ENCODE peak calls at places on chromosomes 12 and 14, in ten cellular contexts. F, U, H, V, Q, D, W, X, J and O are unnamed samples.

GRCh38 chr12:122921917-122922316 is 26.0 kb upstream of the VPS37B start:
- DNase-seq in F (no peak), U (no peak), H (no peak), V (no peak), Q (no peak), D (no peak), W (no peak), X (no peak), J (no peak), O (no peak)

GRCh38 chr12:68899251-68899771 is 33.7 kb downstream of the CPM start:
- DNase-seq in F (no peak), U (no peak), H (no peak), V (no peak), Q (peak), D (no peak), W (no peak), X (no peak), J (peak), O (no peak)

GRCh38 chr12:109305547-109305946 is 3.5 kb downstream of the FOXN4 start:
- DNase-seq in F (no peak), U (no peak), H (no peak), V (no peak), Q (no peak), D (no peak), W (no peak), X (no peak), J (no peak), O (no peak)

GRCh38 chr12:45124485-45125155 is 73.7 kb upstream of the DBX2 start:
- DNase-seq in F (no peak), U (no peak), H (no peak), V (no peak), Q (no peak), D (no peak), W (no peak), X (no peak), J (no peak), O (no peak)

GRCh38 chr14:97408937-97409860 is 612.0 kb downstream of the VRK1 start:
- DNase-seq in F (no peak), U (peak), H (no peak), V (no peak), Q (no peak), D (no peak), W (peak), X (no peak), J (no peak), O (no peak)

GRCh38 chr14:55136868-55137785 is 8.1 kb downstream of the LGALS3 start:
- DNase-seq in F (no peak), U (no peak), H (no peak), V (no peak), Q (peak), D (no peak), W (no peak), X (no peak), J (peak), O (no peak)

GRCh38 chr12:105409881-105410471 is 79.5 kb downstream of the C12orf75 start:
- DNase-seq in F (no peak), U (peak), H (peak), V (no peak), Q (peak), D (peak), W (no peak), X (no peak), J (peak), O (no peak)

GRCh38 chr12:65004270-65004669 is 116.8 kb downstream of the WIF1 start:
- DNase-seq in F (no peak), U (no peak), H (no peak), V (no peak), Q (no peak), D (no peak), W (no peak), X (no peak), J (no peak), O (no peak)

GRCh38 chr12:15356831-15357456 is 34.6 kb downstream of the PTPRO start:
- DNase-seq in F (no peak), U (no peak), H (peak), V (no peak), Q (no peak), D (no peak), W (no peak), X (no peak), J (no peak), O (no peak)

GRCh38 chr14:100434911-100435455 is 111.8 kb downstream of the SLC25A47 start:
- DNase-seq in F (no peak), U (no peak), H (no peak), V (no peak), Q (no peak), D (no peak), W (no peak), X (no peak), J (no peak), O (no peak)

GRCh38 chr12:56979628-56980027 is 22.2 kb upstream of the RDH16 start:
- DNase-seq in F (peak), U (no peak), H (no peak), V (no peak), Q (no peak), D (no peak), W (no peak), X (no peak), J (no peak), O (no peak)

GRCh38 chr14:19878029-19878642 is 3.2 kb downstream of the OR4K2 start:
- DNase-seq in F (peak), U (no peak), H (no peak), V (no peak), Q (no peak), D (no peak), W (no peak), X (no peak), J (peak), O (no peak)

GRCh38 chr12:15118946-15119345 is 102.3 kb downstream of the RERG start:
- DNase-seq in F (no peak), U (no peak), H (no peak), V (no peak), Q (no peak), D (no peak), W (no peak), X (no peak), J (no peak), O (no peak)

GRCh38 chr12:110314308-110314707 is 33.3 kb downstream of the ATP2A2 start:
- DNase-seq in F (no peak), U (no peak), H (no peak), V (no peak), Q (no peak), D (no peak), W (no peak), X (no peak), J (no peak), O (no peak)

GRCh38 chr14:29735459-29735858 is 192.2 kb downstream of the PRKD1 start:
- DNase-seq in F (no peak), U (no peak), H (no peak), V (no peak), Q (no peak), D (no peak), W (no peak), X (no peak), J (no peak), O (no peak)

GRCh38 chr12:110200124-110200417 is 75.9 kb downstream of the IFT81 start:
- DNase-seq in F (no peak), U (no peak), H (no peak), V (no peak), Q (no peak), D (no peak), W (no peak), X (no peak), J (no peak), O (no peak)

GRCh38 chr12:15754233-15754632 is 35.0 kb downstream of the EPS8 start:
- DNase-seq in F (no peak), U (no peak), H (no peak), V (no peak), Q (no peak), D (no peak), W (no peak), X (no peak), J (peak), O (no peak)

GRCh38 chr12:9122166-9122609 is 6.5 kb upstream of the A2M start:
- DNase-seq in F (no peak), U (no peak), H (no peak), V (no peak), Q (no peak), D (no peak), W (no peak), X (no peak), J (no peak), O (no peak)

GRCh38 chr12:53004178-53004577 is 2.1 kb upstream of the EIF4B start:
- DNase-seq in F (peak), U (no peak), H (no peak), V (no peak), Q (no peak), D (no peak), W (no peak), X (no peak), J (no peak), O (no peak)

GRCh38 chr14:99910337-99911268 is 117.4 kb downstream of the EML1 start:
- DNase-seq in F (no peak), U (no peak), H (no peak), V (no peak), Q (peak), D (no peak), W (no peak), X (no peak), J (peak), O (no peak)

GRCh38 chr14:31090872-31091764 is 64.9 kb upstream of the STRN3 start:
- DNase-seq in F (no peak), U (no peak), H (peak), V (no peak), Q (peak), D (no peak), W (no peak), X (no peak), J (peak), O (no peak)

GRCh38 chr14:34685819-34686428 is 28.5 kb downstream of the CFL2 start:
- DNase-seq in F (no peak), U (no peak), H (no peak), V (no peak), Q (no peak), D (no peak), W (no peak), X (no peak), J (no peak), O (no peak)

GRCh38 chr12:114399664-114400211 is 6.2 kb downstream of the TBX5 start:
- DNase-seq in F (peak), U (no peak), H (no peak), V (peak), Q (no peak), D (no peak), W (no peak), X (no peak), J (no peak), O (no peak)

GRCh38 chr12:115937345-115937744 is 340.1 kb downstream of the MED13L start:
- DNase-seq in F (no peak), U (no peak), H (no peak), V (no peak), Q (no peak), D (no peak), W (no peak), X (no peak), J (no peak), O (no peak)

GRCh38 chr12:97650242-97650641 is 187.6 kb downstream of the RMST start:
- DNase-seq in F (no peak), U (no peak), H (no peak), V (no peak), Q (no peak), D (no peak), W (no peak), X (no peak), J (peak), O (no peak)

GRCh38 chr14:24430682-24431568 is 1.2 kb downstream of the KHNYN start:
- DNase-seq in F (peak), U (peak), H (no peak), V (peak), Q (peak), D (no peak), W (peak), X (peak), J (peak), O (no peak)

GRCh38 chr12:34108405-34108803 is 86.1 kb downstream of the ALG10 start:
- DNase-seq in F (no peak), U (no peak), H (no peak), V (no peak), Q (no peak), D (no peak), W (no peak), X (no peak), J (no peak), O (no peak)

GRCh38 chr12:80593766-80594165 is 113.7 kb upstream of the MYF6 start:
- DNase-seq in F (no peak), U (no peak), H (no peak), V (no peak), Q (peak), D (no peak), W (no peak), X (no peak), J (no peak), O (no peak)

GRCh38 chr14:94079891-94080605 is 954 bp downstream of the DDX24 start:
- DNase-seq in F (no peak), U (no peak), H (no peak), V (no peak), Q (no peak), D (no peak), W (no peak), X (no peak), J (no peak), O (no peak)

GRCh38 chr14:80434574-80435321 is 223.4 kb upstream of the DIO2 start:
- DNase-seq in F (no peak), U (no peak), H (no peak), V (no peak), Q (no peak), D (no peak), W (no peak), X (no peak), J (no peak), O (no peak)

GRCh38 chr12:7207866-7208612 is 18.6 kb downstream of the PEX5 start:
- DNase-seq in F (no peak), U (no peak), H (no peak), V (no peak), Q (no peak), D (no peak), W (no peak), X (no peak), J (no peak), O (no peak)

GRCh38 chr14:32073537-32074189 is 3.4 kb upstream of the ARHGAP5 start:
- DNase-seq in F (peak), U (no peak), H (peak), V (peak), Q (peak), D (peak), W (no peak), X (peak), J (peak), O (no peak)

GRCh38 chr12:103839893-103840292 is 1.1 kb downstream of the NT5DC3 start:
- DNase-seq in F (no peak), U (no peak), H (no peak), V (no peak), Q (no peak), D (no peak), W (no peak), X (no peak), J (no peak), O (no peak)

GRCh38 chr12:129531004-129531403 is 372.8 kb downstream of the TMEM132D start:
- DNase-seq in F (no peak), U (no peak), H (no peak), V (no peak), Q (no peak), D (no peak), W (no peak), X (no peak), J (no peak), O (no peak)

GRCh38 chr14:50501642-50502041 is 30.7 kb downstream of the MAP4K5 start:
- DNase-seq in F (no peak), U (no peak), H (no peak), V (no peak), Q (no peak), D (no peak), W (no peak), X (no peak), J (peak), O (no peak)

GRCh38 chr12:6352198-6353173 is 10.6 kb upstream of the TNFRSF1A start:
- DNase-seq in F (no peak), U (no peak), H (no peak), V (no peak), Q (no peak), D (no peak), W (no peak), X (no peak), J (no peak), O (no peak)

GRCh38 chr12:12990700-12991468 is 9.2 kb downstream of the HEBP1 start:
- DNase-seq in F (no peak), U (no peak), H (no peak), V (no peak), Q (no peak), D (no peak), W (no peak), X (no peak), J (no peak), O (no peak)

GRCh38 chr12:12704593-12705230 is 8.7 kb upstream of the GPR19 start:
- DNase-seq in F (peak), U (no peak), H (peak), V (peak), Q (peak), D (peak), W (no peak), X (no peak), J (peak), O (no peak)